ENCODE peak calls at places on chromosomes 13 and 19, in five cellular contexts. One of them, this sample, is unnamed.

GRCh38 chr13:85586422-85586831 is 212.8 kb downstream of the SLITRK6 start:
- DNase-seq in mammary epithelial cell: peak; percentile 99
- DNase-seq in hypothalamus: no peak
- DNase-seq in right lobe of liver: no peak
- DNase-seq in GM12865: no peak
- DNase-seq in this sample: no peak

GRCh38 chr13:21326155-21327030 is 132.7 kb downstream of the ZDHHC20 start:
- DNase-seq in mammary epithelial cell: peak; percentile 25
- DNase-seq in hypothalamus: peak; percentile 52
- DNase-seq in right lobe of liver: no peak
- DNase-seq in GM12865: no peak
- DNase-seq in this sample: peak; percentile 85

GRCh38 chr19:18501832-18502231 is 20.0 kb downstream of the ELL start:
- DNase-seq in mammary epithelial cell: no peak
- DNase-seq in hypothalamus: no peak
- DNase-seq in right lobe of liver: peak; percentile 74
- DNase-seq in GM12865: no peak
- DNase-seq in this sample: no peak

GRCh38 chr13:21225841-21226581 is 49.6 kb downstream of the MRPL57 start:
- DNase-seq in mammary epithelial cell: no peak
- DNase-seq in hypothalamus: no peak
- DNase-seq in right lobe of liver: no peak
- DNase-seq in GM12865: no peak
- DNase-seq in this sample: no peak

GRCh38 chr13:53311561-53311960 is 282.9 kb downstream of the OLFM4 start:
- DNase-seq in mammary epithelial cell: no peak
- DNase-seq in hypothalamus: no peak
- DNase-seq in right lobe of liver: no peak
- DNase-seq in GM12865: no peak
- DNase-seq in this sample: peak; percentile 52

GRCh38 chr13:108375772-108376171 is 106.3 kb downstream of the TNFSF13B start:
- DNase-seq in mammary epithelial cell: no peak
- DNase-seq in hypothalamus: no peak
- DNase-seq in right lobe of liver: no peak
- DNase-seq in GM12865: no peak
- DNase-seq in this sample: no peak

GRCh38 chr13:113742000-113742441 is 17.0 kb upstream of the TMEM255B start:
- DNase-seq in mammary epithelial cell: peak; percentile 27
- DNase-seq in hypothalamus: no peak
- DNase-seq in right lobe of liver: peak; percentile 58
- DNase-seq in GM12865: no peak
- DNase-seq in this sample: peak; percentile 80

GRCh38 chr19:19747357-19748220 is 14.7 kb upstream of the ZNF14 start:
- DNase-seq in mammary epithelial cell: no peak
- DNase-seq in hypothalamus: no peak
- DNase-seq in right lobe of liver: no peak
- DNase-seq in GM12865: no peak
- DNase-seq in this sample: no peak

GRCh38 chr19:48332662-48333466 is 7.5 kb downstream of the EMP3 start:
- DNase-seq in mammary epithelial cell: peak; percentile 100
- DNase-seq in hypothalamus: peak; percentile 45
- DNase-seq in right lobe of liver: peak; percentile 90
- DNase-seq in GM12865: peak; percentile 99
- DNase-seq in this sample: peak; percentile 93

GRCh38 chr13:29384466-29384865 is 211.0 kb downstream of the SLC7A1 start:
- DNase-seq in mammary epithelial cell: no peak
- DNase-seq in hypothalamus: no peak
- DNase-seq in right lobe of liver: no peak
- DNase-seq in GM12865: no peak
- DNase-seq in this sample: no peak

GRCh38 chr19:57566396-57567256 is 7.0 kb upstream of the ZNF550 start:
- DNase-seq in mammary epithelial cell: peak; percentile 28
- DNase-seq in hypothalamus: no peak
- DNase-seq in right lobe of liver: no peak
- DNase-seq in GM12865: peak; percentile 41
- DNase-seq in this sample: peak; percentile 44

GRCh38 chr19:16899566-16900075 is 10.8 kb downstream of the F2RL3 start:
- DNase-seq in mammary epithelial cell: peak; percentile 27
- DNase-seq in hypothalamus: no peak
- DNase-seq in right lobe of liver: peak; percentile 51
- DNase-seq in GM12865: peak; percentile 79
- DNase-seq in this sample: peak; percentile 87

GRCh38 chr13:74039154-74039553 is 95.0 kb downstream of the KLF12 start:
- DNase-seq in mammary epithelial cell: no peak
- DNase-seq in hypothalamus: no peak
- DNase-seq in right lobe of liver: no peak
- DNase-seq in GM12865: no peak
- DNase-seq in this sample: no peak

GRCh38 chr13:92297971-92298942 is 899.8 kb downstream of the GPC5 start:
- DNase-seq in mammary epithelial cell: no peak
- DNase-seq in hypothalamus: no peak
- DNase-seq in right lobe of liver: no peak
- DNase-seq in GM12865: no peak
- DNase-seq in this sample: peak; percentile 54

GRCh38 chr19:3693030-3693925 is 7.0 kb downstream of the PIP5K1C start:
- DNase-seq in mammary epithelial cell: no peak
- DNase-seq in hypothalamus: no peak
- DNase-seq in right lobe of liver: no peak
- DNase-seq in GM12865: no peak
- DNase-seq in this sample: no peak

GRCh38 chr13:74424455-74424854 is 290.3 kb upstream of the KLF12 start:
- DNase-seq in mammary epithelial cell: no peak
- DNase-seq in hypothalamus: no peak
- DNase-seq in right lobe of liver: no peak
- DNase-seq in GM12865: no peak
- DNase-seq in this sample: no peak

GRCh38 chr13:26019881-26020535 is 31.8 kb downstream of the SHISA2 start:
- DNase-seq in mammary epithelial cell: no peak
- DNase-seq in hypothalamus: no peak
- DNase-seq in right lobe of liver: no peak
- DNase-seq in GM12865: no peak
- DNase-seq in this sample: no peak